ENCODE peak calls at places on chromosome 4, in four cellular contexts. One of them, this sample, is unnamed.

GRCh38 chr4:136864580-136865185 is 667.6 kb downstream of the PCDH18 start:
- DNase-seq in Caco-2: peak; percentile 54
- DNase-seq in AG04450: peak; percentile 58
- DNase-seq in ovary: no peak
- DNase-seq in this sample: peak; percentile 87

GRCh38 chr4:4854649-4855292 is 4.7 kb upstream of the MSX1 start:
- DNase-seq in Caco-2: no peak
- DNase-seq in AG04450: no peak
- DNase-seq in ovary: no peak
- DNase-seq in this sample: no peak

GRCh38 chr4:170047774-170048354 is 21.7 kb upstream of the MFAP3L start:
- DNase-seq in Caco-2: peak; percentile 39
- DNase-seq in AG04450: peak; percentile 49
- DNase-seq in ovary: no peak
- DNase-seq in this sample: peak; percentile 59

GRCh38 chr4:157045507-157046127 is 30.3 kb upstream of the GLRB start:
- DNase-seq in Caco-2: peak; percentile 48
- DNase-seq in AG04450: peak; percentile 61
- DNase-seq in ovary: peak; percentile 16
- DNase-seq in this sample: peak; percentile 29

GRCh38 chr4:116321471-116321870 is 763.9 kb downstream of the TRAM1L1 start:
- DNase-seq in Caco-2: no peak
- DNase-seq in AG04450: no peak
- DNase-seq in ovary: no peak
- DNase-seq in this sample: no peak

GRCh38 chr4:152107736-152108500 is 347.1 kb upstream of the GATB start:
- DNase-seq in Caco-2: no peak
- DNase-seq in AG04450: no peak
- DNase-seq in ovary: no peak
- DNase-seq in this sample: no peak

GRCh38 chr4:177450421-177451107 is 8.3 kb upstream of the AGA start:
- DNase-seq in Caco-2: no peak
- DNase-seq in AG04450: no peak
- DNase-seq in ovary: no peak
- DNase-seq in this sample: peak; percentile 98

GRCh38 chr4:187270154-187270553 is 546.5 kb upstream of the FAT1 start:
- DNase-seq in Caco-2: no peak
- DNase-seq in AG04450: no peak
- DNase-seq in ovary: no peak
- DNase-seq in this sample: no peak

GRCh38 chr4:125676583-125676982 is 361.8 kb downstream of the FAT4 start:
- DNase-seq in Caco-2: no peak
- DNase-seq in AG04450: no peak
- DNase-seq in ovary: no peak
- DNase-seq in this sample: no peak

GRCh38 chr4:173515458-173515857 is 14.6 kb downstream of the HAND2 start:
- DNase-seq in Caco-2: no peak
- DNase-seq in AG04450: no peak
- DNase-seq in ovary: no peak
- DNase-seq in this sample: no peak

GRCh38 chr4:84920591-84920990 is 45.9 kb downstream of the WDFY3 start:
- DNase-seq in Caco-2: no peak
- DNase-seq in AG04450: peak; percentile 3
- DNase-seq in ovary: no peak
- DNase-seq in this sample: no peak

GRCh38 chr4:182778222-182778982 is 138.8 kb downstream of the DCTD start:
- DNase-seq in Caco-2: no peak
- DNase-seq in AG04450: no peak
- DNase-seq in ovary: no peak
- DNase-seq in this sample: no peak

GRCh38 chr4:101647710-101648034 is 142.9 kb upstream of the BANK1 start:
- DNase-seq in Caco-2: no peak
- DNase-seq in AG04450: no peak
- DNase-seq in ovary: no peak
- DNase-seq in this sample: no peak

GRCh38 chr4:91340843-91341242 is 962.9 kb upstream of the GRID2 start:
- DNase-seq in Caco-2: no peak
- DNase-seq in AG04450: no peak
- DNase-seq in ovary: no peak
- DNase-seq in this sample: no peak

GRCh38 chr4:114464873-114465272 is 133.7 kb upstream of the UGT8 start:
- DNase-seq in Caco-2: no peak
- DNase-seq in AG04450: no peak
- DNase-seq in ovary: no peak
- DNase-seq in this sample: no peak

GRCh38 chr4:2418652-2419571 is at the start of gene CFAP99:
- DNase-seq in Caco-2: peak; percentile 96
- DNase-seq in AG04450: peak; percentile 66
- DNase-seq in ovary: peak; percentile 91
- DNase-seq in this sample: peak; percentile 98

GRCh38 chr4:101711590-101712255 is 78.8 kb upstream of the BANK1 start:
- DNase-seq in Caco-2: no peak
- DNase-seq in AG04450: no peak
- DNase-seq in ovary: no peak
- DNase-seq in this sample: no peak

GRCh38 chr4:158025131-158025530 is 147.7 kb downstream of the GASK1B start:
- DNase-seq in Caco-2: no peak
- DNase-seq in AG04450: no peak
- DNase-seq in ovary: no peak
- DNase-seq in this sample: no peak

GRCh38 chr4:75235359-75235951 is 278.7 kb downstream of the RCHY1 start:
- DNase-seq in Caco-2: no peak
- DNase-seq in AG04450: no peak
- DNase-seq in ovary: no peak
- DNase-seq in this sample: no peak

GRCh38 chr4:165328101-165328425 is 594 bp downstream of the MSMO1 start:
- DNase-seq in Caco-2: no peak
- DNase-seq in AG04450: no peak
- DNase-seq in ovary: no peak
- DNase-seq in this sample: peak; percentile 72

GRCh38 chr4:3255611-3256186 is 6.7 kb downstream of the MSANTD1 start:
- DNase-seq in Caco-2: no peak
- DNase-seq in AG04450: no peak
- DNase-seq in ovary: no peak
- DNase-seq in this sample: no peak

GRCh38 chr4:89100853-89101252 is 10.5 kb upstream of the TIGD2 start:
- DNase-seq in Caco-2: no peak
- DNase-seq in AG04450: no peak
- DNase-seq in ovary: no peak
- DNase-seq in this sample: no peak

GRCh38 chr4:100849319-100849718 is 331.5 kb upstream of the EMCN start:
- DNase-seq in Caco-2: no peak
- DNase-seq in AG04450: no peak
- DNase-seq in ovary: no peak
- DNase-seq in this sample: no peak

GRCh38 chr4:3703677-3704521 is 62.3 kb upstream of the ADRA2C start:
- DNase-seq in Caco-2: no peak
- DNase-seq in AG04450: no peak
- DNase-seq in ovary: no peak
- DNase-seq in this sample: no peak

GRCh38 chr4:48058620-48059530 is 42.3 kb downstream of the NIPAL1 start:
- DNase-seq in Caco-2: peak; percentile 55
- DNase-seq in AG04450: no peak
- DNase-seq in ovary: no peak
- DNase-seq in this sample: peak; percentile 67

GRCh38 chr4:139857021-139857420 is 191.4 kb downstream of the MGST2 start:
- DNase-seq in Caco-2: peak; percentile 23
- DNase-seq in AG04450: no peak
- DNase-seq in ovary: no peak
- DNase-seq in this sample: no peak
- H3K4me3 ChIP-seq in Caco-2: no peak overlapping the region
- H3K4me3 ChIP-seq in AG04450: no peak overlapping the region
- H3K4me3 ChIP-seq in ovary: no peak overlapping the region
- H3K4me3 ChIP-seq in this sample: no peak overlapping the region

GRCh38 chr4:77159798-77160197 is 2.8 kb downstream of the CCNG2 start:
- DNase-seq in Caco-2: no peak
- DNase-seq in AG04450: no peak
- DNase-seq in ovary: no peak
- DNase-seq in this sample: peak; percentile 45
- H3K4me3 ChIP-seq in Caco-2: no peak overlapping the region
- H3K4me3 ChIP-seq in AG04450: peak overlapping the region; percentile 23
- H3K4me3 ChIP-seq in ovary: no peak overlapping the region
- H3K4me3 ChIP-seq in this sample: no peak overlapping the region

DNA sequence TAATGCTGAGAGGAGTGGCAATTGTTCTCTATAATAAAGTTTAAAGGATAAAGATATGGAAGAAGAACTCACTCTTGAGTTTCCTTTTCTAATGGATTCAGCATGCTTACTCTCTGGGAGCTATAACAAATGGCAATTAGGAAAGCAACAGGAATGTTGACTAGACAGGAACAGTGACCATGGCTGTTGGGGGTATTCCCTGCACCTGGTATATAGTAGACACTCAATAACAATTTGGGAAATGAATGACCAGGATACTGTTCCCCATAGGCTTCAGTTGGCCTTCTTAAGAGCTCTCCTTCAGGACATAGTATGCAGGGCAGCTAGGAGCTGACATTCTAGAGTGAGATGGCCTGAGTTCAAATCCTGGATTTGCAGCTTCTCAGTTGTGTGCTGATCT is 1.8 kb downstream of the LIMCH1 start:
- DNase-seq in Caco-2: no peak
- DNase-seq in AG04450: no peak
- DNase-seq in ovary: no peak
- DNase-seq in this sample: peak; percentile 84
- H3K4me3 ChIP-seq in Caco-2: no peak overlapping the region
- H3K4me3 ChIP-seq in AG04450: no peak overlapping the region
- H3K4me3 ChIP-seq in ovary: no peak overlapping the region
- H3K4me3 ChIP-seq in this sample: no peak overlapping the region

GRCh38 chr4:6782147-6782845 is at the start of gene KIAA0232:
- DNase-seq in Caco-2: peak; percentile 95
- DNase-seq in AG04450: peak; percentile 85
- DNase-seq in ovary: peak; percentile 93
- DNase-seq in this sample: peak; percentile 84

GRCh38 chr4:6781561-6781960 is 966 bp upstream of the KIAA0232 start:
- DNase-seq in Caco-2: no peak
- DNase-seq in AG04450: no peak
- DNase-seq in ovary: no peak
- DNase-seq in this sample: no peak

GRCh38 chr4:6781113-6781512 is 1.4 kb upstream of the KIAA0232 start:
- DNase-seq in Caco-2: no peak
- DNase-seq in AG04450: no peak
- DNase-seq in ovary: no peak
- DNase-seq in this sample: no peak

GRCh38 chr4:6783111-6783981 is 819 bp downstream of the KIAA0232 start:
- DNase-seq in Caco-2: peak; percentile 94
- DNase-seq in AG04450: peak; percentile 38
- DNase-seq in ovary: peak; percentile 94
- DNase-seq in this sample: peak; percentile 76

GRCh38 chr4:6782846-6783110 is 251 bp downstream of the KIAA0232 start:
- DNase-seq in Caco-2: no peak
- DNase-seq in AG04450: no peak
- DNase-seq in ovary: no peak
- DNase-seq in this sample: no peak
- H3K4me3 ChIP-seq in Caco-2: peak overlapping the region; percentile 97
- H3K4me3 ChIP-seq in AG04450: peak overlapping the region; percentile 87
- H3K4me3 ChIP-seq in ovary: peak overlapping the region; percentile 99
- H3K4me3 ChIP-seq in this sample: peak overlapping the region; percentile 97

GRCh38 chr4:105896984-105897760 is 1.9 kb downstream of the NPNT start:
- DNase-seq in Caco-2: no peak
- DNase-seq in AG04450: no peak
- DNase-seq in ovary: no peak
- DNase-seq in this sample: no peak

GRCh38 chr4:105902550-105903262 is 7.4 kb downstream of the NPNT start:
- DNase-seq in Caco-2: no peak
- DNase-seq in AG04450: no peak
- DNase-seq in ovary: no peak
- DNase-seq in this sample: no peak

GRCh38 chr4:105895609-105896460 is 564 bp downstream of the NPNT start:
- DNase-seq in Caco-2: peak; percentile 57
- DNase-seq in AG04450: no peak
- DNase-seq in ovary: no peak
- DNase-seq in this sample: peak; percentile 32

GRCh38 chr4:105896461-105896939 is 1.2 kb downstream of the NPNT start:
- DNase-seq in Caco-2: no peak
- DNase-seq in AG04450: no peak
- DNase-seq in ovary: no peak
- DNase-seq in this sample: no peak

DNA sequence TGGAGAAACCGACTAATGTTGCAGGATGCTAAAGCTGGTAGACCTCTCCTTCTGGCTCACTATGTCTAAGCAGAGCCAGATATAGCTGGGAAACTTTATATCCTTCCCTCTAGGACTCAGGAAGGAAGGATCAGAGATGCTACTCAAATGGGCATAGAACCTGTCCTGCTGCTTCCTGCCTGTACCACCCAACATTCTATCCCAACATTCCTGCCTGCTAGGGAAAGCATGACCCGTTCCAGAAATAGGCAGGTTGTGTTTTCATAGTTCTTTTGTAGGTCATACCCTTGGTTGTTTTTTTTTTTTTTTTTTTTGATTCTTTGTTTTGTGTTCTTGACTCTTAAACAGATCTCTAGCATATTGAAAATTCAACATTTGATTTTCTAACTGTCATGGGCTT is 5.3 kb downstream of the NPNT start:
- DNase-seq in Caco-2: no peak
- DNase-seq in AG04450: no peak
- DNase-seq in ovary: no peak
- DNase-seq in this sample: no peak
- H3K4me3 ChIP-seq in Caco-2: no peak overlapping the region
- H3K4me3 ChIP-seq in AG04450: no peak overlapping the region
- H3K4me3 ChIP-seq in ovary: no peak overlapping the region
- H3K4me3 ChIP-seq in this sample: no peak overlapping the region

GRCh38 chr4:73669410-73670183 is 49.4 kb upstream of the RASSF6 start:
- DNase-seq in Caco-2: no peak
- DNase-seq in AG04450: no peak
- DNase-seq in ovary: peak; percentile 31
- DNase-seq in this sample: no peak
- H3K4me3 ChIP-seq in Caco-2: no peak overlapping the region
- H3K4me3 ChIP-seq in AG04450: no peak overlapping the region
- H3K4me3 ChIP-seq in ovary: no peak overlapping the region
- H3K4me3 ChIP-seq in this sample: no peak overlapping the region

GRCh38 chr4:19304028-19304427 is 947.7 kb upstream of the SLIT2 start:
- DNase-seq in Caco-2: no peak
- DNase-seq in AG04450: no peak
- DNase-seq in ovary: no peak
- DNase-seq in this sample: no peak

GRCh38 chr4:19301527-19301926 is 950.2 kb upstream of the SLIT2 start:
- DNase-seq in Caco-2: peak; percentile 13
- DNase-seq in AG04450: no peak
- DNase-seq in ovary: no peak
- DNase-seq in this sample: no peak

GRCh38 chr4:19298998-19299397 is 952.7 kb upstream of the SLIT2 start:
- DNase-seq in Caco-2: no peak
- DNase-seq in AG04450: no peak
- DNase-seq in ovary: no peak
- DNase-seq in this sample: no peak

DNA sequence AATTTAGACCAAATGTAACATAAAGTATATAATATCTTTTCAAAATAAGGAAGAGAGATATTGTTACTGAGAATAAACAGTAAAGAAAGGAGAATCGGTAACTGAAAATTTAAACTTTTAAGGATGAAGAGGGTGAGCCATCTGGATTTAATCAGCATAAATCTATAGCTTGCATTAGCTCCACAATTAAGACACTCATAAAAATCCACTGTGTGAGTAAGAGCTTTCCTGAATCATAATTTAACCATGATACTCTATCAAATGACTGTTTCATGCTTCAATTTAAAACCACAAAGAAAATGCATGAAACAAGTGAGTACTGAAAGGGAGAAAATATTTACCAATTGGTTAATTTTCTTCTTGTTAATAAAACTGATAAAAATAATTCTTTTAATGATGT is 951.5 kb upstream of the SLIT2 start:
- DNase-seq in Caco-2: no peak
- DNase-seq in AG04450: no peak
- DNase-seq in ovary: no peak
- DNase-seq in this sample: no peak
- H3K4me3 ChIP-seq in Caco-2: no peak overlapping the region
- H3K4me3 ChIP-seq in AG04450: no peak overlapping the region
- H3K4me3 ChIP-seq in ovary: no peak overlapping the region
- H3K4me3 ChIP-seq in this sample: no peak overlapping the region

This sample was measured in trophoblast cell.